ENCODE peak calls at places on chromosomes 2 and 18, in nine cellular contexts. R is WTC11, T is progenitor cell of endocrine pancreas, F is SK-N-SH, J is AG08396, C is HepG2, V is IMR-90, G is GM04504, P is dorsolateral prefrontal cortex. D is an unnamed sample.
A peak's percentile ranks its signal among the peaks of the same experiment; 100 is the strongest.

GRCh38 chr2:195590199-195590865 is 66.7 kb upstream of the SLC39A10 start:
- DNase-seq in R (no peak), J (no peak), F (no peak), G (no peak), T (no peak), P (no peak), V (no peak), C (no peak), D (no peak)

GRCh38 chr18:46360841-46361240 is 256.7 kb downstream of the HAUS1 start:
- DNase-seq in R (no peak), T (no peak), V (no peak), C (no peak), F (no peak), P (no peak), G (no peak), J (no peak), D (no peak)

GRCh38 chr18:7879717-7880116 is 312.6 kb downstream of the PTPRM start:
- DNase-seq in V (no peak), C (no peak), G (no peak), J (no peak), P (no peak), T (no peak), R (no peak), F (no peak), D (no peak)

GRCh38 chr2:96985630-96986385 is 572 bp downstream of the FAM178B start:
- DNase-seq in P (no peak), T (no peak), V (no peak), F (no peak), J (peak; percentile 3), R (no peak), G (no peak), C (no peak), D (no peak)

GRCh38 chr2:53994735-53995538 is 24.1 kb upstream of the PSME4 start:
- DNase-seq in J (no peak), R (no peak), C (no peak), F (no peak), G (no peak), T (no peak), P (no peak), V (no peak), D (peak; percentile 62)

GRCh38 chr2:42878581-42878980 is 86.2 kb upstream of the HAAO start:
- DNase-seq in C (no peak), V (peak; percentile 44), F (no peak), P (no peak), G (no peak), R (no peak), J (no peak), T (no peak), D (no peak)

GRCh38 chr2:226838758-226839555 is 3.1 kb downstream of the RHBDD1 start:
- DNase-seq in R (no peak), T (no peak), C (peak; percentile 67), J (no peak), G (no peak), V (no peak), F (no peak), P (no peak), D (no peak)

GRCh38 chr2:15772196-15772595 is 168.2 kb upstream of the MYCN start:
- DNase-seq in P (no peak), G (no peak), R (no peak), C (no peak), T (no peak), F (no peak), J (no peak), V (no peak), D (no peak)

GRCh38 chr18:78792094-78792493 is 187.5 kb upstream of the SALL3 start:
- DNase-seq in J (no peak), R (no peak), C (no peak), P (no peak), F (no peak), V (no peak), G (no peak), T (no peak), D (no peak)

GRCh38 chr2:26126091-26126490 is 46.8 kb upstream of the GAREM2 start:
- DNase-seq in V (no peak), P (no peak), G (no peak), R (no peak), C (no peak), F (no peak), J (no peak), T (no peak), D (no peak)

GRCh38 chr18:70649683-70650082 is 360.8 kb downstream of the SOCS6 start:
- DNase-seq in C (no peak), V (no peak), F (no peak), P (no peak), T (no peak), G (no peak), J (no peak), R (no peak), D (no peak)

GRCh38 chr2:111919794-111920608 is 21.6 kb downstream of the MERTK start:
- DNase-seq in V (no peak), P (peak; percentile 41), R (no peak), T (peak; percentile 11), G (no peak), F (no peak), J (no peak), C (peak; percentile 94), D (no peak)

GRCh38 chr2:136141510-136142154 is 23.7 kb upstream of the CXCR4 start:
- DNase-seq in F (peak; percentile 74), P (no peak), T (no peak), G (no peak), R (no peak), C (no peak), V (no peak), J (no peak), D (peak; percentile 55)

GRCh38 chr2:97745474-97746172 is 32.2 kb downstream of the ZAP70 start:
- DNase-seq in F (no peak), P (no peak), T (no peak), J (no peak), R (no peak), G (no peak), C (no peak), V (peak; percentile 40), D (no peak)

GRCh38 chr18:79518683-79519128 is 123.0 kb downstream of the NFATC1 start:
- DNase-seq in G (no peak), V (no peak), R (no peak), C (no peak), F (no peak), J (no peak), P (no peak), T (no peak), D (no peak)

GRCh38 chr2:177076636-177077179 is 135.9 kb upstream of the HNRNPA3 start:
- DNase-seq in T (no peak), C (no peak), R (no peak), F (no peak), G (no peak), J (no peak), P (no peak), V (no peak), D (no peak)

GRCh38 chr2:206084870-206085741 is 868 bp downstream of the INO80D start:
- DNase-seq in J (peak; percentile 55), R (peak; percentile 41), V (no peak), P (peak; percentile 20), F (peak; percentile 77), C (no peak), T (peak; percentile 26), G (no peak), D (no peak)

GRCh38 chr2:169714699-169715098 is 18.9 kb upstream of the KLHL23 start:
- DNase-seq in P (no peak), C (no peak), J (no peak), V (no peak), F (peak; percentile 50), R (no peak), T (no peak), G (no peak), D (no peak)

GRCh38 chr2:188450740-188451480 is 159.2 kb downstream of the GULP1 start:
- DNase-seq in P (no peak), R (no peak), C (no peak), G (peak; percentile 22), J (no peak), F (peak; percentile 34), T (no peak), V (peak; percentile 47), D (no peak)

GRCh38 chr2:105394951-105395611 is 3.8 kb downstream of the FHL2 start:
- DNase-seq in C (peak; percentile 94), R (no peak), F (no peak), V (peak; percentile 56), G (no peak), T (no peak), P (no peak), J (no peak), D (no peak)

GRCh38 chr2:888906-889566 is 61.6 kb upstream of the SNTG2 start:
- DNase-seq in G (no peak), P (no peak), V (no peak), R (no peak), F (no peak), J (no peak), C (no peak), T (no peak), D (no peak)

GRCh38 chr2:216687111-216687510 is 8.2 kb downstream of the IGFBP5 start:
- DNase-seq in C (no peak), F (no peak), T (no peak), G (no peak), P (no peak), R (no peak), V (no peak), J (no peak), D (no peak)

GRCh38 chr2:128631698-128632490 is 313.2 kb upstream of the HS6ST1 start:
- DNase-seq in F (no peak), G (no peak), R (no peak), T (no peak), V (no peak), J (no peak), P (no peak), C (no peak), D (no peak)

GRCh38 chr2:181384923-181385322 is 72.3 kb upstream of the ITGA4 start:
- DNase-seq in C (no peak), G (no peak), J (no peak), F (no peak), P (no peak), V (no peak), R (no peak), T (no peak), D (no peak)

GRCh38 chr2:239148495-239149200 is 252.2 kb downstream of the HDAC4 start:
- DNase-seq in R (no peak), G (no peak), V (no peak), T (no peak), P (peak; percentile 1), C (no peak), J (no peak), F (no peak), D (no peak)